ENCODE peak calls at places on chromosomes 3 and 15, in eight cellular contexts. X is transverse colon, J is IMR-90, H is heart right ventricle, P is Peyer's patch, Z is WTC11, Q is HFFc6, S is astrocyte. D is an unnamed sample.

GRCh38 chr15:91787198-91787597 is 66.3 kb upstream of the SLCO3A1 start:
- DNase-seq in X (no peak), J (no peak), H (no peak), P (no peak), Z (no peak), Q (no peak), S (no peak), D (no peak)

GRCh38 chr3:161028485-161029018 is 76.6 kb downstream of the B3GALNT1 start:
- DNase-seq in X (no peak), J (no peak), H (no peak), P (no peak), Z (no peak), Q (no peak), S (peak), D (no peak)

GRCh38 chr3:107910713-107911259 is 180.0 kb downstream of the CD47 start:
- DNase-seq in X (no peak), J (no peak), H (no peak), P (no peak), Z (no peak), Q (no peak), S (no peak), D (no peak)

GRCh38 chr3:111963424-111963823 is 15.4 kb upstream of the ABHD10 start:
- DNase-seq in X (no peak), J (peak), H (no peak), P (no peak), Z (no peak), Q (peak), S (peak), D (no peak)

GRCh38 chr15:88057836-88058235 is 198.7 kb downstream of the NTRK3 start:
- DNase-seq in X (no peak), J (no peak), H (no peak), P (no peak), Z (no peak), Q (no peak), S (no peak), D (no peak)

GRCh38 chr3:181581651-181582050 is 130.1 kb upstream of the SOX2 start:
- DNase-seq in X (no peak), J (no peak), H (no peak), P (no peak), Z (no peak), Q (no peak), S (peak), D (no peak)

GRCh38 chr3:165903885-165904284 is 66.7 kb upstream of the BCHE start:
- DNase-seq in X (no peak), J (no peak), H (no peak), P (no peak), Z (no peak), Q (no peak), S (no peak), D (no peak)

GRCh38 chr15:62417444-62417843 is 252.4 kb upstream of the C2CD4B start:
- DNase-seq in X (no peak), J (peak), H (no peak), P (no peak), Z (no peak), Q (peak), S (peak), D (no peak)

GRCh38 chr3:59968510-59968909 is 918.7 kb upstream of the CFAP20DC start:
- DNase-seq in X (no peak), J (no peak), H (no peak), P (no peak), Z (no peak), Q (no peak), S (peak), D (no peak)

GRCh38 chr3:79230254-79230653 is 537.5 kb downstream of the ROBO1 start:
- DNase-seq in X (no peak), J (no peak), H (no peak), P (no peak), Z (no peak), Q (no peak), S (no peak), D (no peak)

GRCh38 chr15:90697180-90697579 is 20.0 kb upstream of the BLM start:
- DNase-seq in X (no peak), J (no peak), H (no peak), P (no peak), Z (no peak), Q (no peak), S (no peak), D (no peak)

GRCh38 chr3:12340506-12340905 is 51.6 kb downstream of the PPARG start:
- DNase-seq in X (no peak), J (no peak), H (no peak), P (no peak), Z (no peak), Q (no peak), S (no peak), D (no peak)

GRCh38 chr3:27224197-27224596 is 145.0 kb downstream of the NEK10 start:
- DNase-seq in X (no peak), J (peak), H (peak), P (no peak), Z (no peak), Q (no peak), S (peak), D (no peak)

DNA sequence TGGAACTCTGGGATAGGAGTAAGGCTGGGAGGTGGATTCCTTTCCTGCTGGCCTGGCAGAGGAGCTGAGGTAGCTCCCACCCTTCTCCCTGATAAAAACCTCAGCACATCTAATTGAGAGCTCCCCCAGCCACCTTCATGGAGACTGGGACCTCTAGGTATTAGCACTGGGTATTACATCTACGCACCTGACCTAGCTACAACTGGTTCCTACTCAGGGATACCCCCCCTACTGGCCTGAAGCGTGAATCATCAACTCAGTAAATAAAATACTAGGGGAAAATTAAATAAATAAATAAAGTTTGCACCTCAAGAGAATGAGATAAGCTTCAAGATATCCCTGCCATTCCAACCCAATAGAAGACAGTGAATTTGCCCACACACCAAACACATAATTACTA is 140.4 kb downstream of the NEK10 start:
- DNase-seq in X (no peak), J (no peak), H (no peak), P (no peak), Z (peak), Q (no peak), S (no peak), D (no peak)
- TF ChIP-seq CTCF in X (no peak), J (peak), H (no peak), P (no peak), Z (peak), Q (peak), S (no peak), D (no peak)

GRCh38 chr3:58570851-58571250 is 6.3 kb downstream of the FAM107A start:
- DNase-seq in X (no peak), J (no peak), H (no peak), P (no peak), Z (no peak), Q (no peak), S (no peak), D (no peak)
- TF ChIP-seq CTCF in X (no peak), J (no peak), H (no peak), P (no peak), Z (no peak), Q (no peak), S (no peak), D (no peak)

DNA sequence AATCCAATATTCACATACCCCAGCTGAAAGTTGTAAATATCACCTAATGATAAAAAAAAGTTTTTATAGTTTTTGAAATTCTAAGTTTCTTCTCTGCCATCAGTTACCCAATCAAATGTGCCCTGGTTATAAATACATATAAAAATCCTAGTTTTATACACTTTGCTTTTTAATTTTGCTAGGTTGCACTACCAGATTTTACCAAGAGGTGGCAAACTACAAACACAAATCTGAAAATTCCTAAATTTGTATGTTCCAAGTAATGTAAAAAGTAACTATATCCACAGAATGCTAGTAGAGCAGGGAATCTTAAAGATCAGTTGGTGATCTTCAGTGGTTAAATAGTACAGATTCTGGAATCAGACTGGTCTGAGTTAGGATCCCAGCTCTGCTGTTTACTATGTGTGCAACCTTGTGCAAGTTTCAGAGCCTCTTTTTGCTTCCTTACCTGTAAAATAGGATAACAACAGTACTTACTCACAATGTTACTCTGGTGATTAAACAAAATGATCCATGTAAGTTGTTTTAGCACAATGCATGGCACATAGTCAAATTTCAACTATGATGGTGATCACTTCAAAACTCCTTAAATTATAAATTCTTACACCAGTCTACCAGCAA is 11.0 kb downstream of the TRPM7 start:
- DNase-seq in X (no peak), J (peak), H (no peak), P (no peak), Z (no peak), Q (peak), S (no peak), D (peak)
- TF ChIP-seq CTCF in X (peak), J (peak), H (peak), P (peak), Z (peak), Q (peak), S (peak), D (peak)

GRCh38 chr3:15377961-15378791 is 45.8 kb upstream of the SH3BP5 start:
- DNase-seq in X (peak), J (peak), H (peak), P (peak), Z (peak), Q (peak), S (peak), D (peak)
- TF ChIP-seq CTCF in X (peak), J (peak), H (peak), P (peak), Z (peak), Q (peak), S (peak), D (peak)

DNA sequence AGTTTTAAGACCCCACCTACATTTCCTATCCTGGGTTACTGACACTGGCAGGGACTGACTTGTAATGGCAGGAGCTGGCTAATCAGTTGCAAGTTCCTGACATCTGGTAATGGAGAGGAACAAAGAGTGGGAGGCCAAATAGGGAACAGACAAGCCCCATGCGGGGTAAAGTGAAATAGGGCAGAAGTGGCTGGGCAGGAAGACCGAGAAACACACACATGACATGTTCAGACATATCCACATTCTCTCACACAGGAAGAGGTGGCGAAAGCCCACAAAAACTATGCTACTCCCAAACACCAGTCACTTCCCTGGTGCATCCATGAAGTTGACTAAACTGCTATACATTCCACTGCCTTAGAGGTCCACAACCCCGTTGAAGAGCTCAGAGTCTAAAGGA is 394.1 kb upstream of the TBL1XR1 start:
- DNase-seq in X (peak), J (no peak), H (no peak), P (no peak), Z (no peak), Q (no peak), S (no peak), D (no peak)
- TF ChIP-seq CTCF in X (no peak), J (no peak), H (no peak), P (no peak), Z (no peak), Q (no peak), S (no peak), D (no peak)

D was measured in AG09319.